ENCODE peak calls at places on chromosomes 4 and X, in four cellular contexts. One of them, this sample, is unnamed.

GRCh38 chr4:19700951-19701350 is 550.8 kb upstream of the SLIT2 start:
- DNase-seq in activated T-helper 1 cell treated with anti-CD3 and anti-CD28 coated beads, Interleukin-12 subunit alpha, Interleukin-12 subunit beta, Interleukin-2, Interleukin-4 antibody, amounts not matched to agents 30 ng/mL and 10 ng/mL and 1 ng/mL, durations not matched to agents 14 hours and 24 hours and 36 hours: no peak
- DNase-seq in endothelial cell: no peak
- DNase-seq in aorta: no peak
- DNase-seq in this sample: no peak

GRCh38 chrX:28979876-28980275 is 392.6 kb downstream of the IL1RAPL1 start:
- DNase-seq in activated T-helper 1 cell treated with anti-CD3 and anti-CD28 coated beads, Interleukin-12 subunit alpha, Interleukin-12 subunit beta, Interleukin-2, Interleukin-4 antibody, amounts not matched to agents 30 ng/mL and 10 ng/mL and 1 ng/mL, durations not matched to agents 14 hours and 24 hours and 36 hours: no peak
- DNase-seq in endothelial cell: no peak
- DNase-seq in aorta: no peak
- DNase-seq in this sample: no peak

GRCh38 chr4:14726441-14727405 is 275.6 kb upstream of the CPEB2 start:
- DNase-seq in activated T-helper 1 cell treated with anti-CD3 and anti-CD28 coated beads, Interleukin-12 subunit alpha, Interleukin-12 subunit beta, Interleukin-2, Interleukin-4 antibody, amounts not matched to agents 30 ng/mL and 10 ng/mL and 1 ng/mL, durations not matched to agents 14 hours and 24 hours and 36 hours: no peak
- DNase-seq in endothelial cell: no peak
- DNase-seq in aorta: no peak
- DNase-seq in this sample: no peak

GRCh38 chr4:185244763-185245162 is 35.4 kb downstream of the SNX25 start:
- DNase-seq in activated T-helper 1 cell treated with anti-CD3 and anti-CD28 coated beads, Interleukin-12 subunit alpha, Interleukin-12 subunit beta, Interleukin-2, Interleukin-4 antibody, amounts not matched to agents 30 ng/mL and 10 ng/mL and 1 ng/mL, durations not matched to agents 14 hours and 24 hours and 36 hours: no peak
- DNase-seq in endothelial cell: no peak
- DNase-seq in aorta: no peak
- DNase-seq in this sample: no peak

GRCh38 chrX:132184871-132185270 is 34.4 kb downstream of the RAP2C start:
- DNase-seq in activated T-helper 1 cell treated with anti-CD3 and anti-CD28 coated beads, Interleukin-12 subunit alpha, Interleukin-12 subunit beta, Interleukin-2, Interleukin-4 antibody, amounts not matched to agents 30 ng/mL and 10 ng/mL and 1 ng/mL, durations not matched to agents 14 hours and 24 hours and 36 hours: no peak
- DNase-seq in endothelial cell: no peak
- DNase-seq in aorta: no peak
- DNase-seq in this sample: no peak

GRCh38 chr4:105060628-105061027 is 86.0 kb upstream of the TET2 start:
- DNase-seq in activated T-helper 1 cell treated with anti-CD3 and anti-CD28 coated beads, Interleukin-12 subunit alpha, Interleukin-12 subunit beta, Interleukin-2, Interleukin-4 antibody, amounts not matched to agents 30 ng/mL and 10 ng/mL and 1 ng/mL, durations not matched to agents 14 hours and 24 hours and 36 hours: peak
- DNase-seq in endothelial cell: no peak
- DNase-seq in aorta: no peak
- DNase-seq in this sample: no peak

GRCh38 chrX:123830309-123830708 is 29.5 kb upstream of the XIAP start:
- DNase-seq in activated T-helper 1 cell treated with anti-CD3 and anti-CD28 coated beads, Interleukin-12 subunit alpha, Interleukin-12 subunit beta, Interleukin-2, Interleukin-4 antibody, amounts not matched to agents 30 ng/mL and 10 ng/mL and 1 ng/mL, durations not matched to agents 14 hours and 24 hours and 36 hours: no peak
- DNase-seq in endothelial cell: no peak
- DNase-seq in aorta: peak
- DNase-seq in this sample: no peak

GRCh38 chrX:153519569-153520285 is 2.3 kb downstream of the ATP2B3 start:
- DNase-seq in activated T-helper 1 cell treated with anti-CD3 and anti-CD28 coated beads, Interleukin-12 subunit alpha, Interleukin-12 subunit beta, Interleukin-2, Interleukin-4 antibody, amounts not matched to agents 30 ng/mL and 10 ng/mL and 1 ng/mL, durations not matched to agents 14 hours and 24 hours and 36 hours: no peak
- DNase-seq in endothelial cell: no peak
- DNase-seq in aorta: no peak
- DNase-seq in this sample: no peak

GRCh38 chr4:183831689-183832088 is 73.4 kb upstream of the STOX2 start:
- DNase-seq in activated T-helper 1 cell treated with anti-CD3 and anti-CD28 coated beads, Interleukin-12 subunit alpha, Interleukin-12 subunit beta, Interleukin-2, Interleukin-4 antibody, amounts not matched to agents 30 ng/mL and 10 ng/mL and 1 ng/mL, durations not matched to agents 14 hours and 24 hours and 36 hours: no peak
- DNase-seq in endothelial cell: no peak
- DNase-seq in aorta: no peak
- DNase-seq in this sample: no peak

GRCh38 chrX:30830544-30830943 is 58.5 kb downstream of the TAB3 start:
- DNase-seq in activated T-helper 1 cell treated with anti-CD3 and anti-CD28 coated beads, Interleukin-12 subunit alpha, Interleukin-12 subunit beta, Interleukin-2, Interleukin-4 antibody, amounts not matched to agents 30 ng/mL and 10 ng/mL and 1 ng/mL, durations not matched to agents 14 hours and 24 hours and 36 hours: no peak
- DNase-seq in endothelial cell: no peak
- DNase-seq in aorta: no peak
- DNase-seq in this sample: no peak

GRCh38 chr4:41426523-41426922 is 111.4 kb upstream of the LIMCH1 start:
- DNase-seq in activated T-helper 1 cell treated with anti-CD3 and anti-CD28 coated beads, Interleukin-12 subunit alpha, Interleukin-12 subunit beta, Interleukin-2, Interleukin-4 antibody, amounts not matched to agents 30 ng/mL and 10 ng/mL and 1 ng/mL, durations not matched to agents 14 hours and 24 hours and 36 hours: no peak
- DNase-seq in endothelial cell: no peak
- DNase-seq in aorta: no peak
- DNase-seq in this sample: no peak

GRCh38 chrX:22559506-22559905 is 286.8 kb downstream of the CBLL2 start:
- DNase-seq in activated T-helper 1 cell treated with anti-CD3 and anti-CD28 coated beads, Interleukin-12 subunit alpha, Interleukin-12 subunit beta, Interleukin-2, Interleukin-4 antibody, amounts not matched to agents 30 ng/mL and 10 ng/mL and 1 ng/mL, durations not matched to agents 14 hours and 24 hours and 36 hours: no peak
- DNase-seq in endothelial cell: no peak
- DNase-seq in aorta: no peak
- DNase-seq in this sample: no peak

GRCh38 chrX:109843963-109844751 is 111.1 kb upstream of the ACSL4 start:
- DNase-seq in activated T-helper 1 cell treated with anti-CD3 and anti-CD28 coated beads, Interleukin-12 subunit alpha, Interleukin-12 subunit beta, Interleukin-2, Interleukin-4 antibody, amounts not matched to agents 30 ng/mL and 10 ng/mL and 1 ng/mL, durations not matched to agents 14 hours and 24 hours and 36 hours: no peak
- DNase-seq in endothelial cell: no peak
- DNase-seq in aorta: peak
- DNase-seq in this sample: no peak

GRCh38 chrX:37817579-37817978 is 29.8 kb downstream of the DYNLT3 start:
- DNase-seq in activated T-helper 1 cell treated with anti-CD3 and anti-CD28 coated beads, Interleukin-12 subunit alpha, Interleukin-12 subunit beta, Interleukin-2, Interleukin-4 antibody, amounts not matched to agents 30 ng/mL and 10 ng/mL and 1 ng/mL, durations not matched to agents 14 hours and 24 hours and 36 hours: no peak
- DNase-seq in endothelial cell: no peak
- DNase-seq in aorta: no peak
- DNase-seq in this sample: no peak

GRCh38 chrX:40154853-40155616 is 57.3 kb upstream of the BCOR start:
- DNase-seq in activated T-helper 1 cell treated with anti-CD3 and anti-CD28 coated beads, Interleukin-12 subunit alpha, Interleukin-12 subunit beta, Interleukin-2, Interleukin-4 antibody, amounts not matched to agents 30 ng/mL and 10 ng/mL and 1 ng/mL, durations not matched to agents 14 hours and 24 hours and 36 hours: no peak
- DNase-seq in endothelial cell: peak
- DNase-seq in aorta: peak
- DNase-seq in this sample: peak

GRCh38 chrX:49165901-49166881 is 3.6 kb downstream of the MAGIX start:
- DNase-seq in activated T-helper 1 cell treated with anti-CD3 and anti-CD28 coated beads, Interleukin-12 subunit alpha, Interleukin-12 subunit beta, Interleukin-2, Interleukin-4 antibody, amounts not matched to agents 30 ng/mL and 10 ng/mL and 1 ng/mL, durations not matched to agents 14 hours and 24 hours and 36 hours: peak
- DNase-seq in endothelial cell: peak
- DNase-seq in aorta: peak
- DNase-seq in this sample: peak

GRCh38 chr4:19399001-19399400 is 852.7 kb upstream of the SLIT2 start:
- DNase-seq in activated T-helper 1 cell treated with anti-CD3 and anti-CD28 coated beads, Interleukin-12 subunit alpha, Interleukin-12 subunit beta, Interleukin-2, Interleukin-4 antibody, amounts not matched to agents 30 ng/mL and 10 ng/mL and 1 ng/mL, durations not matched to agents 14 hours and 24 hours and 36 hours: no peak
- DNase-seq in endothelial cell: no peak
- DNase-seq in aorta: no peak
- DNase-seq in this sample: no peak

GRCh38 chrX:112704226-112704625 is 24.5 kb upstream of the LHFPL1 start:
- DNase-seq in activated T-helper 1 cell treated with anti-CD3 and anti-CD28 coated beads, Interleukin-12 subunit alpha, Interleukin-12 subunit beta, Interleukin-2, Interleukin-4 antibody, amounts not matched to agents 30 ng/mL and 10 ng/mL and 1 ng/mL, durations not matched to agents 14 hours and 24 hours and 36 hours: no peak
- DNase-seq in endothelial cell: no peak
- DNase-seq in aorta: no peak
- DNase-seq in this sample: no peak

GRCh38 chrX:153411255-153411987 is at the start of gene ZFP92:
- DNase-seq in activated T-helper 1 cell treated with anti-CD3 and anti-CD28 coated beads, Interleukin-12 subunit alpha, Interleukin-12 subunit beta, Interleukin-2, Interleukin-4 antibody, amounts not matched to agents 30 ng/mL and 10 ng/mL and 1 ng/mL, durations not matched to agents 14 hours and 24 hours and 36 hours: peak
- DNase-seq in endothelial cell: no peak
- DNase-seq in aorta: no peak
- DNase-seq in this sample: peak

GRCh38 chr4:56655627-56656345 is 25.3 kb downstream of the HOPX start:
- DNase-seq in activated T-helper 1 cell treated with anti-CD3 and anti-CD28 coated beads, Interleukin-12 subunit alpha, Interleukin-12 subunit beta, Interleukin-2, Interleukin-4 antibody, amounts not matched to agents 30 ng/mL and 10 ng/mL and 1 ng/mL, durations not matched to agents 14 hours and 24 hours and 36 hours: no peak
- DNase-seq in endothelial cell: peak
- DNase-seq in aorta: peak
- DNase-seq in this sample: peak

GRCh38 chrX:129771266-129771995 is 8.3 kb upstream of the SASH3 start:
- DNase-seq in activated T-helper 1 cell treated with anti-CD3 and anti-CD28 coated beads, Interleukin-12 subunit alpha, Interleukin-12 subunit beta, Interleukin-2, Interleukin-4 antibody, amounts not matched to agents 30 ng/mL and 10 ng/mL and 1 ng/mL, durations not matched to agents 14 hours and 24 hours and 36 hours: no peak
- DNase-seq in endothelial cell: no peak
- DNase-seq in aorta: no peak
- DNase-seq in this sample: peak

GRCh38 chr4:184322328-184323025 is 104.8 kb upstream of the ENPP6 start:
- DNase-seq in activated T-helper 1 cell treated with anti-CD3 and anti-CD28 coated beads, Interleukin-12 subunit alpha, Interleukin-12 subunit beta, Interleukin-2, Interleukin-4 antibody, amounts not matched to agents 30 ng/mL and 10 ng/mL and 1 ng/mL, durations not matched to agents 14 hours and 24 hours and 36 hours: no peak
- DNase-seq in endothelial cell: no peak
- DNase-seq in aorta: no peak
- DNase-seq in this sample: no peak

GRCh38 chr4:139822391-139822790 is 156.8 kb downstream of the MGST2 start:
- DNase-seq in activated T-helper 1 cell treated with anti-CD3 and anti-CD28 coated beads, Interleukin-12 subunit alpha, Interleukin-12 subunit beta, Interleukin-2, Interleukin-4 antibody, amounts not matched to agents 30 ng/mL and 10 ng/mL and 1 ng/mL, durations not matched to agents 14 hours and 24 hours and 36 hours: no peak
- DNase-seq in endothelial cell: no peak
- DNase-seq in aorta: no peak
- DNase-seq in this sample: no peak

GRCh38 chr4:156686120-156686519 is 285.5 kb downstream of the PDGFC start:
- DNase-seq in activated T-helper 1 cell treated with anti-CD3 and anti-CD28 coated beads, Interleukin-12 subunit alpha, Interleukin-12 subunit beta, Interleukin-2, Interleukin-4 antibody, amounts not matched to agents 30 ng/mL and 10 ng/mL and 1 ng/mL, durations not matched to agents 14 hours and 24 hours and 36 hours: no peak
- DNase-seq in endothelial cell: no peak
- DNase-seq in aorta: no peak
- DNase-seq in this sample: no peak

GRCh38 chr4:153346031-153346430 is 1.5 kb downstream of the MND1 start:
- DNase-seq in activated T-helper 1 cell treated with anti-CD3 and anti-CD28 coated beads, Interleukin-12 subunit alpha, Interleukin-12 subunit beta, Interleukin-2, Interleukin-4 antibody, amounts not matched to agents 30 ng/mL and 10 ng/mL and 1 ng/mL, durations not matched to agents 14 hours and 24 hours and 36 hours: no peak
- DNase-seq in endothelial cell: no peak
- DNase-seq in aorta: no peak
- DNase-seq in this sample: no peak

GRCh38 chr4:69910016-69910782 is 20.7 kb upstream of the CSN1S1 start:
- DNase-seq in activated T-helper 1 cell treated with anti-CD3 and anti-CD28 coated beads, Interleukin-12 subunit alpha, Interleukin-12 subunit beta, Interleukin-2, Interleukin-4 antibody, amounts not matched to agents 30 ng/mL and 10 ng/mL and 1 ng/mL, durations not matched to agents 14 hours and 24 hours and 36 hours: no peak
- DNase-seq in endothelial cell: no peak
- DNase-seq in aorta: no peak
- DNase-seq in this sample: no peak

GRCh38 chrX:37553476-37553875 is 18.0 kb upstream of the LANCL3 start:
- DNase-seq in activated T-helper 1 cell treated with anti-CD3 and anti-CD28 coated beads, Interleukin-12 subunit alpha, Interleukin-12 subunit beta, Interleukin-2, Interleukin-4 antibody, amounts not matched to agents 30 ng/mL and 10 ng/mL and 1 ng/mL, durations not matched to agents 14 hours and 24 hours and 36 hours: no peak
- DNase-seq in endothelial cell: no peak
- DNase-seq in aorta: no peak
- DNase-seq in this sample: no peak

GRCh38 chr4:82394896-82395295 is 21.1 kb upstream of the HNRNPD start:
- DNase-seq in activated T-helper 1 cell treated with anti-CD3 and anti-CD28 coated beads, Interleukin-12 subunit alpha, Interleukin-12 subunit beta, Interleukin-2, Interleukin-4 antibody, amounts not matched to agents 30 ng/mL and 10 ng/mL and 1 ng/mL, durations not matched to agents 14 hours and 24 hours and 36 hours: no peak
- DNase-seq in endothelial cell: no peak
- DNase-seq in aorta: no peak
- DNase-seq in this sample: no peak

GRCh38 chr4:181645489-181645888 is 597.7 kb upstream of the TENM3 start:
- DNase-seq in activated T-helper 1 cell treated with anti-CD3 and anti-CD28 coated beads, Interleukin-12 subunit alpha, Interleukin-12 subunit beta, Interleukin-2, Interleukin-4 antibody, amounts not matched to agents 30 ng/mL and 10 ng/mL and 1 ng/mL, durations not matched to agents 14 hours and 24 hours and 36 hours: no peak
- DNase-seq in endothelial cell: no peak
- DNase-seq in aorta: no peak
- DNase-seq in this sample: no peak

GRCh38 chrX:66110112-66110511 is 53.9 kb upstream of the HEPH start:
- DNase-seq in activated T-helper 1 cell treated with anti-CD3 and anti-CD28 coated beads, Interleukin-12 subunit alpha, Interleukin-12 subunit beta, Interleukin-2, Interleukin-4 antibody, amounts not matched to agents 30 ng/mL and 10 ng/mL and 1 ng/mL, durations not matched to agents 14 hours and 24 hours and 36 hours: no peak
- DNase-seq in endothelial cell: peak
- DNase-seq in aorta: no peak
- DNase-seq in this sample: no peak

GRCh38 chrX:97685753-97686152 is 802.0 kb downstream of the RPA4 start:
- DNase-seq in activated T-helper 1 cell treated with anti-CD3 and anti-CD28 coated beads, Interleukin-12 subunit alpha, Interleukin-12 subunit beta, Interleukin-2, Interleukin-4 antibody, amounts not matched to agents 30 ng/mL and 10 ng/mL and 1 ng/mL, durations not matched to agents 14 hours and 24 hours and 36 hours: no peak
- DNase-seq in endothelial cell: peak
- DNase-seq in aorta: no peak
- DNase-seq in this sample: no peak

GRCh38 chr4:111494471-111494870 is 650.8 kb upstream of the FAM241A start:
- DNase-seq in activated T-helper 1 cell treated with anti-CD3 and anti-CD28 coated beads, Interleukin-12 subunit alpha, Interleukin-12 subunit beta, Interleukin-2, Interleukin-4 antibody, amounts not matched to agents 30 ng/mL and 10 ng/mL and 1 ng/mL, durations not matched to agents 14 hours and 24 hours and 36 hours: no peak
- DNase-seq in endothelial cell: no peak
- DNase-seq in aorta: no peak
- DNase-seq in this sample: no peak

GRCh38 chr4:151766691-151767090 is 5.9 kb upstream of the GATB start:
- DNase-seq in activated T-helper 1 cell treated with anti-CD3 and anti-CD28 coated beads, Interleukin-12 subunit alpha, Interleukin-12 subunit beta, Interleukin-2, Interleukin-4 antibody, amounts not matched to agents 30 ng/mL and 10 ng/mL and 1 ng/mL, durations not matched to agents 14 hours and 24 hours and 36 hours: no peak
- DNase-seq in endothelial cell: no peak
- DNase-seq in aorta: no peak
- DNase-seq in this sample: no peak

GRCh38 chr4:183444953-183445543 is 612 bp downstream of the CDKN2AIP start:
- DNase-seq in activated T-helper 1 cell treated with anti-CD3 and anti-CD28 coated beads, Interleukin-12 subunit alpha, Interleukin-12 subunit beta, Interleukin-2, Interleukin-4 antibody, amounts not matched to agents 30 ng/mL and 10 ng/mL and 1 ng/mL, durations not matched to agents 14 hours and 24 hours and 36 hours: no peak
- DNase-seq in endothelial cell: peak
- DNase-seq in aorta: peak
- DNase-seq in this sample: no peak

GRCh38 chrX:110318664-110318968 is 731 bp upstream of the AMMECR1 start:
- DNase-seq in activated T-helper 1 cell treated with anti-CD3 and anti-CD28 coated beads, Interleukin-12 subunit alpha, Interleukin-12 subunit beta, Interleukin-2, Interleukin-4 antibody, amounts not matched to agents 30 ng/mL and 10 ng/mL and 1 ng/mL, durations not matched to agents 14 hours and 24 hours and 36 hours: no peak
- DNase-seq in endothelial cell: no peak
- DNase-seq in aorta: no peak
- DNase-seq in this sample: no peak

GRCh38 chr4:149371021-149371420 is 444.6 kb downstream of the IQCM start:
- DNase-seq in activated T-helper 1 cell treated with anti-CD3 and anti-CD28 coated beads, Interleukin-12 subunit alpha, Interleukin-12 subunit beta, Interleukin-2, Interleukin-4 antibody, amounts not matched to agents 30 ng/mL and 10 ng/mL and 1 ng/mL, durations not matched to agents 14 hours and 24 hours and 36 hours: no peak
- DNase-seq in endothelial cell: no peak
- DNase-seq in aorta: no peak
- DNase-seq in this sample: no peak

GRCh38 chr4:156763511-156763910 is 208.1 kb downstream of the PDGFC start:
- DNase-seq in activated T-helper 1 cell treated with anti-CD3 and anti-CD28 coated beads, Interleukin-12 subunit alpha, Interleukin-12 subunit beta, Interleukin-2, Interleukin-4 antibody, amounts not matched to agents 30 ng/mL and 10 ng/mL and 1 ng/mL, durations not matched to agents 14 hours and 24 hours and 36 hours: no peak
- DNase-seq in endothelial cell: no peak
- DNase-seq in aorta: no peak
- DNase-seq in this sample: no peak

GRCh38 chrX:70268034-70268433 is at the start of gene ARR3:
- DNase-seq in activated T-helper 1 cell treated with anti-CD3 and anti-CD28 coated beads, Interleukin-12 subunit alpha, Interleukin-12 subunit beta, Interleukin-2, Interleukin-4 antibody, amounts not matched to agents 30 ng/mL and 10 ng/mL and 1 ng/mL, durations not matched to agents 14 hours and 24 hours and 36 hours: no peak
- DNase-seq in endothelial cell: no peak
- DNase-seq in aorta: no peak
- DNase-seq in this sample: no peak

This sample was measured in psoas muscle.